ENCODE peak calls at places on chromosomes 16 and 17, in five cellular contexts. O is neural progenitor cell, H is fibroblast of the aortic adventitia, A is ascending aorta, I is lower lobe of right lung. E is an unnamed sample.

GRCh38 chr16:66511615-66512500 is 38.1 kb downstream of the TK2 start:
- DNase-seq in O (peak; percentile 33), H (peak; percentile 82), A (peak; percentile 81), I (no peak), E (no peak)

GRCh38 chr16:1119766-1120611 is 23.9 kb upstream of the C1QTNF8 start:
- DNase-seq in O (no peak), H (no peak), A (no peak), I (no peak), E (no peak)

GRCh38 chr16:56871172-56871593 is 6.2 kb downstream of the SLC12A3 start:
- DNase-seq in O (no peak), H (peak; percentile 44), A (no peak), I (no peak), E (no peak)

GRCh38 chr16:80899804-80900592 is 95.6 kb upstream of the CDYL2 start:
- DNase-seq in O (no peak), H (peak; percentile 98), A (peak; percentile 96), I (peak; percentile 68), E (peak; percentile 82)

GRCh38 chr17:41882756-41883155 is 17.5 kb upstream of the KLHL11 start:
- DNase-seq in O (no peak), H (no peak), A (no peak), I (no peak), E (no peak)

GRCh38 chr16:35631261-35631945 is 2172.0 kb downstream of the TP53TG3F start:
- DNase-seq in O (no peak), H (no peak), A (no peak), I (no peak), E (no peak)

GRCh38 chr16:88763502-88764053 is 21.4 kb downstream of the PIEZO1 start:
- DNase-seq in O (peak; percentile 93), H (no peak), A (no peak), I (peak; percentile 72), E (no peak)

GRCh38 chr17:13351046-13351445 is 250.7 kb downstream of the HS3ST3A1 start:
- DNase-seq in O (no peak), H (peak; percentile 54), A (no peak), I (no peak), E (no peak)

GRCh38 chr16:8626946-8627345 is 5.4 kb downstream of the METTL22 start:
- DNase-seq in O (no peak), H (no peak), A (no peak), I (no peak), E (no peak)

GRCh38 chr17:31008374-31009035 is 37.7 kb downstream of the RNF135 start:
- DNase-seq in O (peak; percentile 85), H (peak; percentile 66), A (peak; percentile 74), I (peak; percentile 78), E (no peak)

GRCh38 chr17:68491864-68492263 is 20.4 kb upstream of the PRKAR1A start:
- DNase-seq in O (no peak), H (no peak), A (no peak), I (no peak), E (no peak)

GRCh38 chr17:8122923-8123694 is 797 bp downstream of the HES7 start:
- DNase-seq in O (peak; percentile 59), H (peak; percentile 34), A (no peak), I (no peak), E (no peak)

GRCh38 chr17:76074390-76075363 is at the start of gene GALR2:
- DNase-seq in O (peak; percentile 70), H (no peak), A (no peak), I (no peak), E (no peak)

GRCh38 chr16:82138478-82139285 is 31.3 kb downstream of the MPHOSPH6 start:
- DNase-seq in O (no peak), H (no peak), A (no peak), I (no peak), E (no peak)

GRCh38 chr16:13453938-13454553 is 465.9 kb upstream of the ERCC4 start:
- DNase-seq in O (peak; percentile 60), H (no peak), A (no peak), I (no peak), E (no peak)

GRCh38 chr16:13448346-13448745 is 471.6 kb upstream of the ERCC4 start:
- DNase-seq in O (no peak), H (no peak), A (no peak), I (no peak), E (no peak)

DNA sequence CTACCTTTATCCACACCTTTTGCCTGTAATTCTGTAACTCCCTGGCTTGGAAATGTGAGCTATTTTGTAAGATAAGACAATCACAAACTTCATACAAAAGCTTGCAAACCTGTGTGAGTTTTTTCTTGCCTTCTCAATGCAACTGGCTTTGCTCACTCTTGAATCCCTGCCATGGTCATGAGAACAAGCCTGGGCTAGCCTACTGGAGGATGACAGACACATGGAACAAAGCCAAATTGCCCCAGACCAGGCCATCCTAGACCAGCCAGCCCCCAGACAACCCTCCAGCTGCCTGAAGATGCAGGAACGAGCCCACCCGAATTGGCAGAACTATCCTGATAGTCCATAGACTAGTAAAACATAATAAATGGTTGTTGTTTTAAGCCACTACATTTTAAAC is 466.6 kb upstream of the ERCC4 start:
- DNase-seq in O (no peak), H (no peak), A (no peak), I (no peak), E (no peak)
- H3K4me3 ChIP-seq in O (no peak overlapping the region), H (no peak overlapping the region), A (no peak overlapping the region), I (no peak overlapping the region), E (no peak overlapping the region)

DNA sequence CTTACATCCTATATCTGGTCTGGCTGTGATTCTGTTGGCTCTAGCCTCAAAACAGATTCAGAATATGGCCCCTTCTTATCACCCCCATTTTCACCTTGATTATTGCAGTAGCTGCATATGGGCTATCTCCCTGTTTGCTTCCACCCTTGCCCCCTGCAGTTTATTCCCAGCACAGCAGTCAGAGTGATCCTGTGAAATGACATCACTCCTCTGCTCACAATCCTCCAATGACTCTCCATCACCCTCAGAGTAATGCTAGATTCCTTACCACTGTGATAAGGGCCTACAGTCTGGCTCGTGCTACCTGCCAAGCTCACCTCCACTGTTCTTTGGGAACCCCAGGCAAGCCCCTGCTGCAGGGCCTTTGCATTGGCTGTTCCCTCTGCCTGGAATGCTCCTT is 92.5 kb downstream of the ASIC2 start:
- DNase-seq in O (no peak), H (no peak), A (no peak), I (no peak), E (no peak)
- TF ChIP-seq CTCF in O (peak; percentile 10), H (no peak), A (no peak), I (no peak), E (no peak)

DNA sequence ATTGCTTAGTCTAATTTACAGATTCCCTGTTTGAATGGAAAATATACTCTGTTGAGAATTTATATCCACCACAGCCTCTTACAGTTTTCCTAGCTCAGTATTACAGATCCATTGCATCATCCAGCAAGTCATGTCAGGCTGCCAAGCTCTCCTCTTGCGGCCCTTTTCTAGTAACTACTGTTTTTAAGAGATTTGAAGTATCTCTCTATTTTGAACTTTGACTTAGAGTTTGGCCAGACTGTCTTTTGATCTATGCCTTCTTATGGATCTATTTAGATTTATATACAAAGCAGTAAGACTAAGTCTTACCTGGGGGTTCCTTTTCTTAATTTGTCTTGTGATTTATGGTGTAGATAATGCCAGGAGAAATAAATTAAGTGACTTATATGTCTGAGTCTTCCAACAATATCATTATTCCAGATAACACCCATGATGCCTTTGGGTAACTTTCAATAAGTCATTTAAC is 53.1 kb upstream of the ABCC11 start:
- DNase-seq in O (no peak), H (peak; percentile 96), A (no peak), I (no peak), E (no peak)
- H3K4me3 ChIP-seq in O (no peak overlapping the region), H (no peak overlapping the region), A (no peak overlapping the region), I (no peak overlapping the region), E (no peak overlapping the region)

GRCh38 chr16:48539485-48540221 is 70.3 kb downstream of the N4BP1 start:
- DNase-seq in O (no peak), H (no peak), A (no peak), I (no peak), E (no peak)

GRCh38 chr16:48540222-48540900 is 69.6 kb downstream of the N4BP1 start:
- DNase-seq in O (no peak), H (no peak), A (no peak), I (peak; percentile 39), E (no peak)

GRCh38 chr16:48537909-48538745 is 71.9 kb downstream of the N4BP1 start:
- DNase-seq in O (no peak), H (peak; percentile 31), A (no peak), I (peak; percentile 76), E (no peak)

GRCh38 chr16:48537275-48537674 is 72.7 kb downstream of the N4BP1 start:
- DNase-seq in O (no peak), H (no peak), A (no peak), I (no peak), E (no peak)

DNA sequence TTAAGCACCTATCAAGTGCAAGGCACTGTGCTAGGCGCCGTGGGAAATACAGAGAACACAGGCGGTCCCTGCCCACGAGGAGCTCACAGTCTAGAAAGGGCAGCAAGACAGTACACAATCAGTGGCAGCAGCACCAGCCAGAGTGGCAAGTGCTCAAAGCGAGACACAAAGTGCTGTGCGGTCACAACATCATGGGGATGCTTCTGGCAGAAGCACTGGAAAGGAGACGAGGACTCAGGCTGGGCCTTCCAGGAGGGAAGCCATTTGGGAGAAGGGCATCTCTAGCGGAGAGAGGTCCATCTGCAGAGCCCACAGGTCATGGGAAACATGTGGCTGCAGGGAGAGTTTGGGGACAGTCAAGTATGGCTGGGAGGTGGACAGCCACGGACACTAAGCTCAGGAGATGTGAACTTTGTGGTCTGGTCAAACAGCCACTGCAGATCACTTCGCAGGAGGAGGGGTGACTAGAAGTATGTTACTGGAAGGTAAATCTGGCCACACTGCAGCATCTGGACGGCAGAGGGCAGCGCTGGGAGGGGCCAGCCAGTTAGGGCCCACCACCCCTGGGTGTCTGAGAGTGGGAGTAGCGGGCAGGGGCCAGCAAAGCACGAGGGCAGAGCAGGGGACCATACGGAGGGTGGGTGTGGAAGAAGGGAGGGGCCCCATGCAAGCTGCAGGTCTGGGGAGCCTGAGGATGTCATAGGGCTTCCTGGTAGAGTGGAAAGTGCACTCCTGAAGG is 71.1 kb downstream of the N4BP1 start:
- DNase-seq in O (peak; percentile 31), H (no peak), A (no peak), I (peak; percentile 45), E (no peak)
- TF ChIP-seq CTCF in O (peak; percentile 51), H (peak; percentile 45), A (no peak), I (no peak), E (no peak)

DNA sequence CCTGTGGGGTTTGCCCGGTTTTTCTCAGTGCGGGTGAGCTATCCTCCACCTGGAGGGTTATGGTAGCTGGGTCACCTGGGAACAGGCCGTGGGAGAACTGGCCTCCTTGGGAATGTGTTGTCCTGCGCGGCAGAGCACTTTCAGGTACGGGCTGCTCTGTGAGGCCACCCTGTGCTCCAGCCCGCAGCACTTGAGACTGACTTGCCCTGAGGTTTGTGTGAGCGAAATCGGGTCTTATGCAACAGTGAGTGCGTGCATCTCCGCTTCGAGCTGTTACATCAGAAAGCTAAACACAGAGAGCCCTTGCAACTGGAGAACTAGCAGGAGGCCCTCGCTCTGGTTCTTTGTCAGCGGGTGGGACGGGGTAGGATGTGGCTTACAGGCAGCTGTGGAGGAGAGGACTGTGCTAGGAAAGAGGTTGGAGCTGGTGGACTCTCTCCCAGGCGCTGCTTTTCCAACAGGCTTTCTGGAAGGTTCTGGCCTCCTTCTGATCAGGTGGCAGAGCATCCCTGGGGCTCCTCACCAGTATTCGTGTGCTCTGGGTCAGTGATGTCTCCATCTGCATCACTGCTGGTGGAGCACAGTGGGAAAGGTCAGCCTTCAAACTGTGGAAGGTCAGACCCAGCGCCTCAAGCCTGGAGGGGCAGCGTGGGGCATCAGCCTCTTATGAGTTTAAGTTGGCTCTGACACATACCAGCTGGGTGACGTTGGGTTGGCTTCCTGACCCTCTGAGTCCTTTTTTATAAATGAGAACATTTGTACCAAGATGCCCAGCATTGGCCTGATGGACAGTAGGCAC is 76.2 kb downstream of the KSR1 start:
- DNase-seq in O (no peak), H (no peak), A (peak; percentile 71), I (peak; percentile 92), E (no peak)
- H3K4me3 ChIP-seq in O (no peak overlapping the region), H (no peak overlapping the region), A (no peak overlapping the region), I (no peak overlapping the region), E (no peak overlapping the region)

E was measured in thoracic aorta.